ENCODE peak calls at places on chromosomes 3 and 15, in six cellular contexts. X, P, F, O, J and K are unnamed samples.

GRCh38 chr15:99966815-99967214 is 233.6 kb upstream of the LYSMD4 start:
- DNase-seq in X (no peak), P (no peak), F (no peak), O (no peak), J (no peak), K (no peak)

GRCh38 chr3:120568198-120568523 is 28.0 kb upstream of the NDUFB4 start:
- DNase-seq in X (no peak), P (no peak), F (no peak), O (no peak), J (no peak), K (no peak)

GRCh38 chr15:70950953-70951352 is 58.3 kb downstream of the LRRC49 start:
- DNase-seq in X (no peak), P (no peak), F (no peak), O (no peak), J (no peak), K (no peak)

GRCh38 chr3:149886957-149887356 is 73.9 kb downstream of the RNF13 start:
- DNase-seq in X (no peak), P (no peak), F (no peak), O (no peak), J (no peak), K (no peak)

GRCh38 chr15:82918162-82918561 is 34.4 kb downstream of the HOMER2 start:
- DNase-seq in X (no peak), P (peak; percentile 35), F (peak; percentile 93), O (no peak), J (no peak), K (no peak)

GRCh38 chr3:64311424-64311920 is 86.2 kb upstream of the PRICKLE2 start:
- DNase-seq in X (no peak), P (no peak), F (no peak), O (peak; percentile 10), J (no peak), K (no peak)

GRCh38 chr3:139127101-139127500 is 82.4 kb upstream of the PRR23C start:
- DNase-seq in X (no peak), P (no peak), F (no peak), O (no peak), J (no peak), K (no peak)

GRCh38 chr3:134487406-134487805 is 1.5 kb downstream of the CEP63 start:
- DNase-seq in X (no peak), P (no peak), F (no peak), O (no peak), J (no peak), K (peak; percentile 62)

GRCh38 chr3:112470791-112471190 is 28.5 kb downstream of the BTLA start:
- DNase-seq in X (no peak), P (no peak), F (no peak), O (no peak), J (no peak), K (no peak)

GRCh38 chr15:100544290-100544945 is 15.7 kb upstream of the CERS3 start:
- DNase-seq in X (no peak), P (no peak), F (no peak), O (no peak), J (no peak), K (no peak)

GRCh38 chr3:110929811-110930210 is 141.8 kb upstream of the NECTIN3 start:
- DNase-seq in X (no peak), P (no peak), F (no peak), O (no peak), J (no peak), K (no peak)

GRCh38 chr3:38397320-38397719 is 50.7 kb downstream of the XYLB start:
- DNase-seq in X (no peak), P (no peak), F (no peak), O (peak; percentile 25), J (no peak), K (no peak)

GRCh38 chr3:119294402-119294888 is 262 bp downstream of the ARHGAP31 start:
- DNase-seq in X (peak; percentile 74), P (peak; percentile 77), F (no peak), O (no peak), J (peak; percentile 24), K (peak; percentile 83)

GRCh38 chr3:124588794-124589193 is 141.5 kb upstream of the UMPS start:
- DNase-seq in X (no peak), P (no peak), F (no peak), O (no peak), J (no peak), K (no peak)

GRCh38 chr3:187943677-187944390 is 198.6 kb upstream of the BCL6 start:
- DNase-seq in X (no peak), P (no peak), F (no peak), O (peak; percentile 85), J (no peak), K (no peak)

GRCh38 chr3:128805771-128806170 is 73.6 kb upstream of the ACAD9 start:
- DNase-seq in X (no peak), P (no peak), F (no peak), O (peak; percentile 76), J (no peak), K (no peak)

GRCh38 chr15:101380146-101380545 is 85.1 kb upstream of the SNRPA1 start:
- DNase-seq in X (no peak), P (peak; percentile 42), F (no peak), O (no peak), J (no peak), K (no peak)

GRCh38 chr3:102206506-102207145 is 228.2 kb upstream of the ZPLD1 start:
- DNase-seq in X (no peak), P (peak; percentile 96), F (peak; percentile 73), O (peak; percentile 32), J (peak; percentile 52), K (peak; percentile 86)

GRCh38 chr15:101353240-101353639 is 58.2 kb upstream of the SNRPA1 start:
- DNase-seq in X (no peak), P (no peak), F (no peak), O (no peak), J (no peak), K (no peak)

DNA sequence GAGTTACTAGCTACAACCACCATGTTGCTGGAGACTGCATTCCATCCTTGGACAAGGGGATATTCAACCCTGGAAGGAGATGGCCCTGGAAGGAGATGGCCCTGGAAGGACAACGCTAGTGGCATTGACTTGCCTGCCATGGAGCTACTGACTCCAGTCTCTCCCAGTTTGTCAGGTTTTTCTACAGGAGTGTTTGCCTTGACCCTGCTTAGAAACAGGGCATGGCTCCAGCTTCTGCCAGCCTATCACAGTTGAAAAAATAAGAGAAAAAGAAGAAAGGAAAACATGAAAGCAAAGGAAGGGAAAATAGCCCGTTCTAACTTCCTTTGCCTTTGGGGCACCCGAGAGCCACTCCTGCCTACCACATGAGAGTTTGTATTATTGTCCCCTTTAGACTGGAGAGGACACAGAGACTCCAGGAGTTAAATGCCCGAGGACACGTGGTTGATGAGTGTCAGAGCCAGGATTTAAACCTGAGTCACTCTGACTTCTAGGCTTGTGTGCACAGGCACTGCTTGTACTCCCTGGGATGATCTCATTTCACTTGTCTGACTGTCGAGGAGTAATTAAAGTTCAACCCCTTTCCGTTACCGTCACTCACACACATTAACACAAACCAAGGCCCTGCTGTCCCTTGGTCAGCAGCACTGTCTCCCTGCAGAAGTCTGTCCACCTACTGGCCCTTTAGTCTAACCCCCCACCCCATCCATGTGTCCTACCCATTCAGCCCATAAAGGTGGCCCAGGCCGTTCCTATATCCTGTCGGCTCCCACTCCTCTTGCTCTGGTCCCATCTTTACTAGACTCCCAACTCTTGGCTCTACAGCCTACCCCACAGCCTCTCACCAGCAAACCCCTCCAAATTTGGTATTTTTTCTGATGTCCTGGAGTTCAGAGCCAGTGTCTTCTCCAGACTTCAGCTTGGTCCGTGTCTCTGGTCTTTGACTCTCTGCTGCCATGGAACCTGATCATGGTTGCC is 46.1 kb downstream of the C2CD4A start:
- DNase-seq in X (no peak), P (no peak), F (peak; percentile 66), O (peak; percentile 84), J (no peak), K (no peak)
- H3K9me3 ChIP-seq in X (no peaks in the 10 kb centered on the region), P (no peaks in the 10 kb centered on the region), F (no peaks in the 10 kb centered on the region), O (no peaks in the 10 kb centered on the region), J (no peaks in the 10 kb centered on the region), K (no peaks in the 10 kb centered on the region)

GRCh38 chr3:10319251-10319650 is 1.7 kb downstream of the SEC13 start:
- DNase-seq in X (peak; percentile 74), P (no peak), F (no peak), O (no peak), J (no peak), K (no peak)
- H3K4me3 ChIP-seq in X (peak overlapping the region; percentile 98), P (peak overlapping the region; percentile 99), F (no peak overlapping the region), O (peak overlapping the region; percentile 87), J (peak overlapping the region; percentile 17), K (no peak overlapping the region)

GRCh38 chr15:97520689-97521088 is 439.8 kb upstream of the ARRDC4 start:
- DNase-seq in X (no peak), P (no peak), F (no peak), O (no peak), J (no peak), K (no peak)
- H3K9me3 ChIP-seq in X (no peaks in the 10 kb centered on the region), P (no peaks in the 10 kb centered on the region), F (no peaks in the 10 kb centered on the region), O (no peaks in the 10 kb centered on the region), J (no peaks in the 10 kb centered on the region), K (no peaks in the 10 kb centered on the region)

DNA sequence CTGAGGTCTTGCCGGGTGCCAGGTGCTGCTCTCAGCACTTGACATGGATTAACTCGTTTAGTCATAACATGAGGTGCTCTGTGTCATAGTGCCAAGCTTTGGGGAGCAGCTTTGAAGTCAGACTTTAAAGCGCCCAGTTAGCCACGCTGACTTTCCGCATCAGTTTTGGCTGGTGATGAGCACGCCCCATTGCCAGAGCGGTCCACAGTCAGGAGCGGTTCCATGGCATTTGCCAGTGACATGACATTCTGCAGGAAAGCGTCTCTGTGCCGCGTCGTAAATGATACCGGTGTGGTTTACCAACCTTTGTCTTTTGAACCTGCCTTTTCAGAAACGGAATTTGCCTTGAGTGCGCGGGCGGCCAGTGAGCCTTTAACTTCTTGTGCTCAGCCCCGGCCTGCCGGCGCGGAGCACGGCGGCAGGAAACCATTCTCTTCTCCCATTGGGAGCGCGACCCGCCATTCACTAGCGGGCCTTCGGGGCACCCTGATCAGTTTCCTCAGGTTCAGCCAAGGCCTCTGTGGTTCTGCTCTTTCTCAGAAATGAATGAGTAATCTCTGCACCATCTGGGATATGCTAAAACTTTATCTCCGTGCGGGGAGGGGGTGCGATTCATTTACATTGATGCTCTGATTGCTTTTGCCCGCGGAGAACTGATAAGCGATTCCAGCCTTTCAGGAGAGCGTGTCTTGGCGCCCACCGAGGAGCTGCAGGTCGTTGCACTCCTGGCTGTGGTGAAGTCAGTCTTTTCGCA is 1.7 kb upstream of the SLC2A2 start:
- DNase-seq in X (peak; percentile 80), P (peak; percentile 61), F (peak; percentile 14), O (no peak), J (no peak), K (peak; percentile 81)
- H3K4me3 ChIP-seq in X (peak overlapping the region; percentile 41), P (peak overlapping the region; percentile 41), F (peak overlapping the region; percentile 69), O (no peak overlapping the region), J (peak overlapping the region; percentile 24), K (peak overlapping the region; percentile 27)

DNA sequence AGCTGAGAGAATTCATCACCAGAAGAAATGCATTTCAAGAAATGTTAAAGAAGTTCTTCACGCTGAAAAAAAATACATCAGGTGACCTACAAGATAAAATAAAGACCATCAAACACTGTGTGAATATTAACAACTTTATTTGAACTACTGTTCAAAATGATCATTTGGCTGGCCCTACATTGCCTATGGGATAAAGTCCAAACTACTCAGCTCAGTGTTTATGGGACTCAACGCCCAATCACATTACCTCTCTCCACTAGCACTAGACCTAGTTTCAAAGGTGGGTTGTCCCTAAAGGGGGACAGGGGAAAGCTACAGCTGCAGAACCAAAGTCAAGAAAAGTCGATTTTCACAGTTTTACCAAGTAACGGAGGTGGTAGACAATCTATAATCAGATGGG is 62.0 kb downstream of the DLG1 start:
- DNase-seq in X (no peak), P (no peak), F (no peak), O (no peak), J (no peak), K (no peak)
- H3K9me3 ChIP-seq in X (no peaks in the 10 kb centered on the region), P (no peaks in the 10 kb centered on the region), F (no peaks in the 10 kb centered on the region), O (peaks cover 3% of the 10 kb centered on the region), J (no peaks in the 10 kb centered on the region), K (no peaks in the 10 kb centered on the region)

GRCh38 chr3:198113219-198114053 is 153.4 kb downstream of the LMLN start:
- DNase-seq in X (no peak), P (no peak), F (no peak), O (no peak), J (no peak), K (peak; percentile 64)
- H3K4me3 ChIP-seq in X (peak overlapping the region; percentile 19), P (peak overlapping the region; percentile 14), F (peak overlapping the region; percentile 25), O (no peak overlapping the region), J (no peak overlapping the region), K (no peak overlapping the region)

GRCh38 chr15:95162967-95163531 is 931.7 kb downstream of the MCTP2 start:
- DNase-seq in X (no peak), P (no peak), F (peak; percentile 12), O (peak; percentile 74), J (no peak), K (no peak)
- H3K9me3 ChIP-seq in X (no peaks in the 10 kb centered on the region), P (no peaks in the 10 kb centered on the region), F (no peaks in the 10 kb centered on the region), O (no peaks in the 10 kb centered on the region), J (no peaks in the 10 kb centered on the region), K (no peaks in the 10 kb centered on the region)